ENCODE peak calls at places on chromosomes 3 and 15, in ten cellular contexts. J, T, B, D, E, F, L, U, W and O are unnamed samples.

GRCh38 chr3:66048051-66048395 is 9.3 kb upstream of the MAGI1 start:
- DNase-seq in F (no peak), E (no peak), B (no peak), T (no peak), L (no peak), W (no peak), D (no peak), U (no peak), J (no peak), O (no peak)

GRCh38 chr3:195238626-195239118 is 32.3 kb downstream of the XXYLT1 start:
- DNase-seq in L (peak), F (no peak), D (no peak), J (no peak), U (no peak), W (peak), E (no peak), B (no peak), T (no peak), O (no peak)

GRCh38 chr3:34483290-34483887 is 685.0 kb downstream of the PDCD6IP start:
- DNase-seq in B (no peak), W (no peak), U (no peak), F (no peak), L (no peak), J (no peak), D (no peak), E (no peak), T (no peak), O (no peak)

GRCh38 chr15:96515391-96515790 is 184.9 kb downstream of the NR2F2 start:
- DNase-seq in B (no peak), J (no peak), F (no peak), L (no peak), U (no peak), E (no peak), W (no peak), T (no peak), D (no peak), O (no peak)

GRCh38 chr3:108031893-108032292 is 58.9 kb downstream of the CD47 start:
- DNase-seq in F (no peak), L (no peak), T (no peak), U (peak), J (no peak), E (no peak), D (no peak), W (no peak), B (no peak), O (no peak)

GRCh38 chr3:117811797-117812196 is 1102.2 kb downstream of the TUSC7 start:
- DNase-seq in E (no peak), J (no peak), F (no peak), D (no peak), U (no peak), W (no peak), T (no peak), L (no peak), B (no peak), O (no peak)

GRCh38 chr3:151395806-151396205 is 11.3 kb upstream of the P2RY12 start:
- DNase-seq in L (no peak), U (peak), J (no peak), F (no peak), T (no peak), E (peak), D (no peak), W (peak), B (peak), O (no peak)

GRCh38 chr3:47394140-47394855 is 13.5 kb downstream of the PTPN23 start:
- DNase-seq in D (no peak), B (peak), W (no peak), T (no peak), J (peak), L (no peak), U (no peak), E (no peak), F (no peak), O (no peak)

GRCh38 chr15:48149858-48150257 is 28.2 kb downstream of the MYEF2 start:
- DNase-seq in L (no peak), W (peak), D (no peak), F (no peak), T (no peak), B (peak), J (peak), E (no peak), U (peak), O (no peak)

GRCh38 chr3:66153961-66154923 is 66.6 kb upstream of the SLC25A26 start:
- DNase-seq in L (peak), E (no peak), J (no peak), T (no peak), D (peak), W (peak), F (no peak), U (no peak), B (peak), O (peak)

GRCh38 chr3:122880624-122881023 is 85.8 kb downstream of the SLC49A4 start:
- DNase-seq in B (no peak), U (no peak), W (no peak), E (no peak), J (peak), L (no peak), F (no peak), D (no peak), T (no peak), O (no peak)

GRCh38 chr3:159757341-159758060 is 231.1 kb upstream of the IL12A start:
- DNase-seq in L (no peak), W (no peak), D (no peak), E (no peak), T (no peak), U (no peak), J (no peak), F (no peak), B (no peak), O (no peak)

GRCh38 chr3:133466531-133467386 is 66.9 kb downstream of the BFSP2 start:
- DNase-seq in F (no peak), J (no peak), T (no peak), D (no peak), L (peak), U (no peak), E (no peak), B (no peak), W (no peak), O (no peak)

GRCh38 chr3:182925330-182925943 is 54.9 kb downstream of the DCUN1D1 start:
- DNase-seq in B (peak), T (no peak), L (peak), U (peak), E (no peak), D (peak), F (no peak), W (peak), J (no peak), O (no peak)

GRCh38 chr3:46406440-46406785 is 453 bp downstream of the CCR5AS start:
- DNase-seq in J (no peak), W (no peak), L (no peak), E (no peak), D (peak), F (no peak), B (no peak), T (no peak), U (no peak), O (no peak)

GRCh38 chr3:87088984-87089841 is 98.3 kb upstream of the VGLL3 start:
- DNase-seq in L (peak), J (no peak), D (peak), B (peak), F (no peak), W (peak), U (peak), T (no peak), E (peak), O (peak)

GRCh38 chr3:32758375-32758753 is 59.4 kb upstream of the TRIM71 start:
- DNase-seq in T (no peak), U (peak), B (no peak), J (no peak), L (no peak), W (peak), F (no peak), D (no peak), E (no peak), O (no peak)

GRCh38 chr15:68201153-68201878 is 3.8 kb downstream of the CALML4 start:
- DNase-seq in E (no peak), J (no peak), U (no peak), L (no peak), T (no peak), B (no peak), W (no peak), D (no peak), F (no peak), O (no peak)

GRCh38 chr3:172305974-172306373 is 142.3 kb downstream of the GHSR start:
- DNase-seq in J (no peak), U (no peak), L (no peak), T (no peak), E (no peak), F (no peak), D (no peak), W (no peak), B (no peak), O (no peak)

GRCh38 chr3:87057474-87057873 is 66.5 kb upstream of the VGLL3 start:
- DNase-seq in F (no peak), J (no peak), D (no peak), E (no peak), W (no peak), B (no peak), T (no peak), L (no peak), U (no peak), O (no peak)

GRCh38 chr15:25245801-25246622 is 192.8 kb downstream of the UBE3A start:
- DNase-seq in L (no peak), B (no peak), U (no peak), E (no peak), T (no peak), D (peak), W (no peak), F (no peak), J (no peak), O (no peak)

GRCh38 chr15:35206060-35206675 is 121.1 kb upstream of the NANOGP8 start:
- DNase-seq in U (peak), W (peak), F (no peak), E (no peak), B (peak), L (no peak), J (peak), T (no peak), D (no peak), O (no peak)

GRCh38 chr15:69555080-69555479 is 102.5 kb downstream of the RPLP1 start:
- DNase-seq in E (no peak), W (no peak), B (no peak), F (no peak), L (no peak), J (no peak), D (no peak), T (no peak), U (no peak), O (no peak)

GRCh38 chr3:187678869-187679268 is 8.7 kb upstream of the SST start:
- DNase-seq in D (peak), T (no peak), L (no peak), J (peak), F (peak), E (no peak), B (peak), U (peak), W (peak), O (no peak)

GRCh38 chr3:194731496-194732073 is 45.9 kb downstream of the FAM43A start:
- DNase-seq in J (no peak), B (no peak), D (no peak), F (no peak), L (no peak), U (no peak), W (no peak), E (no peak), T (no peak), O (no peak)

GRCh38 chr3:1068985-1069384 is 23.8 kb upstream of the CNTN6 start:
- DNase-seq in W (no peak), L (no peak), J (no peak), U (peak), E (no peak), B (no peak), D (no peak), T (no peak), F (no peak), O (no peak)

GRCh38 chr3:125147491-125147820 is 65.1 kb downstream of the SLC12A8 start:
- DNase-seq in U (no peak), T (no peak), J (no peak), F (no peak), W (no peak), E (no peak), L (no peak), B (no peak), D (no peak), O (no peak)

GRCh38 chr3:176147251-176147650 is 1050.0 kb downstream of the TBL1XR1 start:
- DNase-seq in D (no peak), W (no peak), L (no peak), B (no peak), U (no peak), F (no peak), E (no peak), J (no peak), T (no peak), O (no peak)

GRCh38 chr3:152471814-152472605 is 203.3 kb downstream of the MBNL1 start:
- DNase-seq in T (peak), E (no peak), D (peak), U (peak), B (peak), J (peak), F (peak), W (peak), L (peak), O (peak)

GRCh38 chr3:47365213-47366153 is 15.3 kb upstream of the PTPN23 start:
- DNase-seq in E (peak), J (no peak), W (peak), U (peak), T (no peak), D (peak), B (peak), L (no peak), F (no peak), O (no peak)

GRCh38 chr15:69755571-69756310 is 303.1 kb downstream of the RPLP1 start:
- DNase-seq in T (peak), W (no peak), U (no peak), E (no peak), B (no peak), L (peak), D (no peak), J (no peak), F (no peak), O (no peak)

GRCh38 chr3:27544372-27544865 is 60.2 kb upstream of the SLC4A7 start:
- DNase-seq in W (peak), T (no peak), D (no peak), E (peak), U (peak), L (no peak), B (no peak), F (no peak), J (no peak), O (no peak)

GRCh38 chr3:172138792-172139507 is 99.6 kb downstream of the FNDC3B start:
- DNase-seq in B (peak), J (peak), F (peak), D (peak), U (peak), E (no peak), L (no peak), T (no peak), W (no peak), O (no peak)

GRCh38 chr15:59918994-59919951 is 84.8 kb upstream of the FOXB1 start:
- DNase-seq in T (no peak), L (no peak), B (peak), W (no peak), F (no peak), E (no peak), J (no peak), U (peak), D (no peak), O (no peak)

GRCh38 chr3:194985031-194985578 is 285.9 kb downstream of the XXYLT1 start:
- DNase-seq in U (peak), W (peak), B (peak), E (no peak), J (peak), F (no peak), D (peak), T (no peak), L (peak), O (peak)

GRCh38 chr3:128271536-128272332 is 118.5 kb downstream of the EEFSEC start:
- DNase-seq in D (no peak), E (no peak), T (no peak), U (no peak), F (no peak), L (no peak), W (no peak), J (no peak), B (no peak), O (no peak)

GRCh38 chr3:154356009-154356408 is 31.7 kb upstream of the DHX36 start:
- DNase-seq in J (no peak), E (no peak), T (no peak), U (peak), F (peak), L (no peak), W (no peak), D (no peak), B (no peak), O (no peak)

GRCh38 chr3:108555966-108556581 is 33.2 kb downstream of the CIP2A start:
- DNase-seq in L (no peak), D (no peak), U (no peak), T (no peak), W (no peak), B (no peak), E (no peak), F (no peak), J (no peak), O (no peak)

GRCh38 chr3:186598108-186598784 is 14.6 kb upstream of the AHSG start:
- DNase-seq in W (no peak), L (peak), D (no peak), F (no peak), U (peak), E (no peak), J (peak), B (no peak), T (no peak), O (no peak)